ENCODE peak calls at places on chromosomes 5 and 9, in eight cellular contexts. Z is brain microvascular endothelial cell; U is AG20443; V is central memory CD4-positive, alpha-beta T cell; F is B cell; G is activated T-helper 1 cell treated with anti-CD3 and anti-CD28 coated beads, Interleukin-2, amount 50 U/mL, for 16 hours; S is activated naive CD4-positive, alpha-beta T cell treated with anti-CD3 and anti-CD28 coated beads, Interleukin-2, amount 50 U/mL, for 16 hours; D is Caki2. R is an unnamed sample.

GRCh38 chr9:122445155-122445749 is 32.5 kb downstream of the OR1J1 start:
- DNase-seq in Z (peak), U (peak), V (no peak), F (no peak), G (no peak), S (no peak), D (no peak), R (no peak)

GRCh38 chr5:176883700-176884570 is 15.2 kb downstream of the HK3 start:
- DNase-seq in Z (no peak), U (no peak), V (no peak), F (no peak), G (no peak), S (no peak), D (no peak), R (no peak)

GRCh38 chr5:10977011-10977410 is 216.0 kb upstream of the DAP start:
- DNase-seq in Z (no peak), U (no peak), V (no peak), F (no peak), G (no peak), S (no peak), D (no peak), R (no peak)

GRCh38 chr5:157956271-157956885 is 97.4 kb upstream of the CLINT1 start:
- DNase-seq in Z (no peak), U (no peak), V (no peak), F (no peak), G (no peak), S (no peak), D (no peak), R (no peak)

GRCh38 chr9:79254900-79255651 is 316.7 kb upstream of the TLE4 start:
- DNase-seq in Z (no peak), U (no peak), V (no peak), F (no peak), G (no peak), S (no peak), D (peak), R (no peak)

GRCh38 chr9:109856785-109857184 is 76.8 kb downstream of the PALM2AKAP2 start:
- DNase-seq in Z (peak), U (peak), V (no peak), F (no peak), G (no peak), S (no peak), D (no peak), R (no peak)

GRCh38 chr5:162995568-162995967 is 441.8 kb upstream of the CCNG1 start:
- DNase-seq in Z (no peak), U (no peak), V (no peak), F (no peak), G (no peak), S (no peak), D (no peak), R (no peak)

GRCh38 chr5:62369039-62369438 is 34.7 kb downstream of the DIMT1 start:
- DNase-seq in Z (no peak), U (no peak), V (no peak), F (no peak), G (no peak), S (no peak), D (no peak), R (no peak)

GRCh38 chr5:179765400-179765799 is 28.4 kb upstream of the LTC4S start:
- DNase-seq in Z (peak), U (peak), V (no peak), F (no peak), G (no peak), S (no peak), D (peak), R (no peak)

GRCh38 chr5:181120311-181120710 is 10.7 kb downstream of the OR2V1 start:
- DNase-seq in Z (peak), U (peak), V (no peak), F (no peak), G (no peak), S (no peak), D (peak), R (no peak)

GRCh38 chr9:99118782-99119466 is 14.0 kb downstream of the TGFBR1 start:
- DNase-seq in Z (no peak), U (no peak), V (peak), F (peak), G (no peak), S (peak), D (no peak), R (no peak)

GRCh38 chr9:134728801-134729495 is 87.3 kb downstream of the COL5A1 start:
- DNase-seq in Z (no peak), U (no peak), V (no peak), F (no peak), G (no peak), S (no peak), D (no peak), R (no peak)

GRCh38 chr5:65142511-65143011 is 339.2 kb downstream of the ADAMTS6 start:
- DNase-seq in Z (peak), U (peak), V (no peak), F (no peak), G (no peak), S (no peak), D (no peak), R (peak)

GRCh38 chr9:12329623-12329985 is 363.6 kb upstream of the TYRP1 start:
- DNase-seq in Z (no peak), U (no peak), V (no peak), F (no peak), G (no peak), S (no peak), D (no peak), R (no peak)

GRCh38 chr5:128538249-128539037 is 398 bp upstream of the FBN2 start:
- DNase-seq in Z (peak), U (peak), V (no peak), F (peak), G (no peak), S (no peak), D (no peak), R (no peak)

GRCh38 chr9:107439991-107440456 is 49.5 kb downstream of the KLF4 start:
- DNase-seq in Z (no peak), U (no peak), V (no peak), F (no peak), G (no peak), S (no peak), D (no peak), R (no peak)

GRCh38 chr5:96664669-96665068 is 2.5 kb downstream of the CAST start:
- DNase-seq in Z (no peak), U (no peak), V (peak), F (no peak), G (no peak), S (no peak), D (no peak), R (no peak)

GRCh38 chr9:113578279-113578865 is 114.8 kb downstream of the RGS3 start:
- DNase-seq in Z (no peak), U (no peak), V (no peak), F (no peak), G (no peak), S (no peak), D (peak), R (no peak)